ENCODE peak calls at places on chromosomes 11 and 22, in four cellular contexts. One of them, this sample, is unnamed.

GRCh38 chr22:40035351-40035750 is 40.6 kb downstream of the FAM83F start:
- DNase-seq in K562: no peak
- DNase-seq in SK-N-SH: no peak
- DNase-seq in HepG2: no peak
- DNase-seq in this sample: no peak

GRCh38 chr11:90288207-90288821 is 65.5 kb upstream of the CHORDC1 start:
- DNase-seq in K562: peak
- DNase-seq in SK-N-SH: peak
- DNase-seq in HepG2: peak
- DNase-seq in this sample: peak

GRCh38 chr22:40436460-40437431 is 66.4 kb downstream of the SGSM3 start:
- DNase-seq in K562: peak
- DNase-seq in SK-N-SH: peak
- DNase-seq in HepG2: peak
- DNase-seq in this sample: peak

GRCh38 chr11:124670732-124671131 is 2.8 kb downstream of the SIAE start:
- DNase-seq in K562: peak
- DNase-seq in SK-N-SH: no peak
- DNase-seq in HepG2: no peak
- DNase-seq in this sample: no peak

GRCh38 chr22:17921871-17922821 is 102.2 kb downstream of the MICAL3 start:
- DNase-seq in K562: peak
- DNase-seq in SK-N-SH: no peak
- DNase-seq in HepG2: peak
- DNase-seq in this sample: no peak

GRCh38 chr11:112634551-112634950 is 326.7 kb upstream of the NCAM1 start:
- DNase-seq in K562: no peak
- DNase-seq in SK-N-SH: no peak
- DNase-seq in HepG2: no peak
- DNase-seq in this sample: no peak

GRCh38 chr11:406796-407650 is 7.8 kb downstream of the SIGIRR start:
- DNase-seq in K562: peak
- DNase-seq in SK-N-SH: peak
- DNase-seq in HepG2: no peak
- DNase-seq in this sample: peak

GRCh38 chr22:39453765-39454378 is 2.9 kb upstream of the MGAT3 start:
- DNase-seq in K562: peak
- DNase-seq in SK-N-SH: no peak
- DNase-seq in HepG2: no peak
- DNase-seq in this sample: no peak

GRCh38 chr11:65126624-65127274 is 4.6 kb downstream of the MRPL49 start:
- DNase-seq in K562: no peak
- DNase-seq in SK-N-SH: no peak
- DNase-seq in HepG2: no peak
- DNase-seq in this sample: no peak

GRCh38 chr11:1879941-1880720 is 11.6 kb downstream of the PRR33 start:
- DNase-seq in K562: no peak
- DNase-seq in SK-N-SH: peak
- DNase-seq in HepG2: no peak
- DNase-seq in this sample: no peak

GRCh38 chr11:111452146-111452545 is 60.0 kb downstream of the BTG4 start:
- DNase-seq in K562: no peak
- DNase-seq in SK-N-SH: peak
- DNase-seq in HepG2: no peak
- DNase-seq in this sample: no peak

GRCh38 chr22:19604711-19605268 is 80.6 kb upstream of the CLDN5 start:
- DNase-seq in K562: peak
- DNase-seq in SK-N-SH: no peak
- DNase-seq in HepG2: peak
- DNase-seq in this sample: no peak

GRCh38 chr22:40499187-40499753 is 128.9 kb downstream of the SGSM3 start:
- DNase-seq in K562: peak
- DNase-seq in SK-N-SH: peak
- DNase-seq in HepG2: peak
- DNase-seq in this sample: peak

GRCh38 chr11:107562647-107563208 is 2.8 kb downstream of the ALKBH8 start:
- DNase-seq in K562: peak
- DNase-seq in SK-N-SH: no peak
- DNase-seq in HepG2: peak
- DNase-seq in this sample: peak

GRCh38 chr11:65329944-65330403 is 3.7 kb upstream of the DPF2 start:
- DNase-seq in K562: peak
- DNase-seq in SK-N-SH: peak
- DNase-seq in HepG2: peak
- DNase-seq in this sample: peak

GRCh38 chr22:25987948-25988347 is 181.3 kb upstream of the SEZ6L start:
- DNase-seq in K562: no peak
- DNase-seq in SK-N-SH: peak
- DNase-seq in HepG2: no peak
- DNase-seq in this sample: no peak

GRCh38 chr11:117239295-117239694 is 6.8 kb downstream of the RNF214 start:
- DNase-seq in K562: no peak
- DNase-seq in SK-N-SH: no peak
- DNase-seq in HepG2: no peak
- DNase-seq in this sample: no peak

GRCh38 chr11:28938091-28938490 is 829.9 kb downstream of the METTL15 start:
- DNase-seq in K562: no peak
- DNase-seq in SK-N-SH: no peak
- DNase-seq in HepG2: no peak
- DNase-seq in this sample: no peak

GRCh38 chr11:119093951-119094815 is 7.5 kb downstream of the DPAGT1 start:
- DNase-seq in K562: peak
- DNase-seq in SK-N-SH: peak
- DNase-seq in HepG2: no peak
- DNase-seq in this sample: no peak

GRCh38 chr11:65448418-65449196 is 26.0 kb downstream of the NEAT1 start:
- DNase-seq in K562: peak
- DNase-seq in SK-N-SH: no peak
- DNase-seq in HepG2: no peak
- DNase-seq in this sample: no peak

GRCh38 chr22:33648478-33648877 is 271.8 kb downstream of the LARGE1 start:
- DNase-seq in K562: no peak
- DNase-seq in SK-N-SH: no peak
- DNase-seq in HepG2: no peak
- DNase-seq in this sample: no peak

GRCh38 chr11:36362902-36363301 is 66.8 kb downstream of the PRR5L start:
- DNase-seq in K562: no peak
- DNase-seq in SK-N-SH: no peak
- DNase-seq in HepG2: no peak
- DNase-seq in this sample: no peak

GRCh38 chr11:113286509-113287497 is 27.6 kb upstream of the TTC12 start:
- DNase-seq in K562: no peak
- DNase-seq in SK-N-SH: no peak
- DNase-seq in HepG2: no peak
- DNase-seq in this sample: no peak

GRCh38 chr11:116424615-116425261 is 348.0 kb downstream of the BUD13 start:
- DNase-seq in K562: peak
- DNase-seq in SK-N-SH: peak
- DNase-seq in HepG2: peak
- DNase-seq in this sample: no peak

GRCh38 chr22:50529416-50530279 is at the start of gene TYMP:
- DNase-seq in K562: no peak
- DNase-seq in SK-N-SH: no peak
- DNase-seq in HepG2: peak
- DNase-seq in this sample: no peak

GRCh38 chr11:64644348-64645242 is 53.6 kb downstream of the SLC22A12 start:
- DNase-seq in K562: no peak
- DNase-seq in SK-N-SH: peak
- DNase-seq in HepG2: no peak
- DNase-seq in this sample: no peak

GRCh38 chr22:37566329-37566837 is 6.1 kb downstream of the CDC42EP1 start:
- DNase-seq in K562: no peak
- DNase-seq in SK-N-SH: no peak
- DNase-seq in HepG2: no peak
- DNase-seq in this sample: no peak

GRCh38 chr11:122271747-122272146 is 155.7 kb upstream of the BLID start:
- DNase-seq in K562: no peak
- DNase-seq in SK-N-SH: no peak
- DNase-seq in HepG2: no peak
- DNase-seq in this sample: no peak

GRCh38 chr11:12006552-12007229 is 1.7 kb downstream of the DKK3 start:
- DNase-seq in K562: no peak
- DNase-seq in SK-N-SH: no peak
- DNase-seq in HepG2: no peak
- DNase-seq in this sample: no peak

GRCh38 chr11:59560290-59560701 is 49.0 kb downstream of the OR4D9 start:
- DNase-seq in K562: peak
- DNase-seq in SK-N-SH: peak
- DNase-seq in HepG2: peak
- DNase-seq in this sample: peak

GRCh38 chr11:123579482-123579812 is 75.0 kb downstream of the SCN3B start:
- DNase-seq in K562: no peak
- DNase-seq in SK-N-SH: no peak
- DNase-seq in HepG2: no peak
- DNase-seq in this sample: no peak

GRCh38 chr11:102085864-102086551 is 24.2 kb upstream of the YAP1 start:
- DNase-seq in K562: no peak
- DNase-seq in SK-N-SH: no peak
- DNase-seq in HepG2: peak
- DNase-seq in this sample: peak

GRCh38 chr11:121559812-121560211 is 107.0 kb upstream of the SORL1-AS1 start:
- DNase-seq in K562: no peak
- DNase-seq in SK-N-SH: no peak
- DNase-seq in HepG2: no peak
- DNase-seq in this sample: no peak

GRCh38 chr22:50146440-50147228 is 23.9 kb upstream of the PANX2 start:
- DNase-seq in K562: peak
- DNase-seq in SK-N-SH: peak
- DNase-seq in HepG2: peak
- DNase-seq in this sample: peak

GRCh38 chr11:30346068-30346688 is 23.3 kb downstream of the ARL14EP start:
- DNase-seq in K562: peak
- DNase-seq in SK-N-SH: peak
- DNase-seq in HepG2: peak
- DNase-seq in this sample: peak

GRCh38 chr11:69109101-69109500 is 46.6 kb upstream of the SMIM38 start:
- DNase-seq in K562: no peak
- DNase-seq in SK-N-SH: no peak
- DNase-seq in HepG2: no peak
- DNase-seq in this sample: no peak

GRCh38 chr22:20128902-20129746 is 2.5 kb upstream of the ZDHHC8 start:
- DNase-seq in K562: peak
- DNase-seq in SK-N-SH: no peak
- DNase-seq in HepG2: peak
- DNase-seq in this sample: no peak

GRCh38 chr11:13718394-13718793 is 49.9 kb downstream of the FAR1 start:
- DNase-seq in K562: no peak
- DNase-seq in SK-N-SH: no peak
- DNase-seq in HepG2: no peak
- DNase-seq in this sample: no peak
- TF ChIP-seq ELF1 in K562: no peak
- TF ChIP-seq ELF1 in SK-N-SH: no peak
- TF ChIP-seq ELF1 in HepG2: no peak
- TF ChIP-seq ELF1 in this sample: no peak

DNA sequence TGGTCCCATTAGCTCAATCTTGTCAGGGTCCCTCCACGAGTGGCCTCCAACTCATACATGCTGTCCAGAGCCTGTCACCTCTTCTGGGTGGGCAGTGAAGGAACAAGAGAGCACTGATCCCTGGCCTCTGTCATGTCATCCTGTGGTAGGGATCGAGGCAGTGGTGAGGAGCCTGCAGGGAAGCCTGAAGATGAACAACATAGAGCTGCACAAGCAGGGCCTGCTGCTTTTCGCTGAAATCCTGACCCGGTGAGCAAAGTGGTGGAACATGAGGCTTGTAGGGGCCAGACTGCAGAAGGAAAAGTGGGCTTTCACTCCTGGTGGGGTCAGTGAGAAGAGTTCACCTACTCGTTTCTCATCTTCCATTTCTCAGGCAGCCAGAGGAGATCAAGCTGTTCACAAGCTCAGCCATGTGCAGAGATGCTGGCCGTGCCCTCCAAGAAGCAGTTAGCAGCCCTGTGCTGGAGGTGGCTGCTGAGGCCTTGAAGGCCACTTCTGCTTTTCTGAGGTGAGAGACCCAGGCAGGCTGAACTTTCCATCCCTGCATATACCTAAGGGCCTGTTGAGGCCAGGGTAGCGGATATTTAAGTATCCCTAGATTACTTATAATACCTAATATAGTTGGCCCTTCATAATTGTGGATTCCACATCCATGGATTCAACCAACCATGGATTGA is 32.9 kb downstream of the MEI1 start:
- DNase-seq in K562: no peak
- DNase-seq in SK-N-SH: no peak
- DNase-seq in HepG2: no peak
- DNase-seq in this sample: no peak
- TF ChIP-seq POLR2AphosphoS5 in K562: no peak
- TF ChIP-seq POLR2AphosphoS5 in SK-N-SH: no peak
- TF ChIP-seq POLR2AphosphoS5 in HepG2: no peak
- TF ChIP-seq POLR2AphosphoS5 in this sample: no peak

GRCh38 chr11:10373340-10373739 is 68.5 kb downstream of the ADM start:
- DNase-seq in K562: no peak
- DNase-seq in SK-N-SH: no peak
- DNase-seq in HepG2: no peak
- DNase-seq in this sample: no peak
- TF ChIP-seq ELF1 in K562: no peak
- TF ChIP-seq ELF1 in SK-N-SH: no peak
- TF ChIP-seq ELF1 in HepG2: no peak
- TF ChIP-seq ELF1 in this sample: no peak

GRCh38 chr22:27726726-27727449 is 74.7 kb downstream of the MN1 start:
- DNase-seq in K562: peak
- DNase-seq in SK-N-SH: no peak
- DNase-seq in HepG2: peak
- DNase-seq in this sample: no peak
- TF ChIP-seq POLR2AphosphoS5 in K562: no peak
- TF ChIP-seq POLR2AphosphoS5 in SK-N-SH: no peak
- TF ChIP-seq POLR2AphosphoS5 in HepG2: no peak
- TF ChIP-seq POLR2AphosphoS5 in this sample: no peak

DNA sequence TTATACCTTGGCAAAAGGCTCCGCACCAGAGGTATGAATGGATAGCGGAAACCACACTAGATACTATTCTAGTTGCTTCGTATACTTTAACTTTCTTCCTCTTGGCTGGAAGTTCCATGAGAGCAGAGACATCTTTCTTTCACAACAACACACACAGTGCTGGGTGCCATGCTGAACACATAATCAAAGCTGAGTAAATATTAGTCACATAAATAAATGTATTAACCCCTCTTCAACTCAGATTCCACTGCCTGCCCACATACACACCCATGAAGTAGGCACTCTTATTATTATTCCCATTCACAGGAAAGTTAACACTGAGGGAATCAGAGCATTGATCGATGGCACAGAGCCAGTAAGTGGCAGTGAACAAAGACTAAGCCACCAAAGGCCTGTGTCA is 35.4 kb downstream of the SPON1 start:
- DNase-seq in K562: no peak
- DNase-seq in SK-N-SH: no peak
- DNase-seq in HepG2: no peak
- DNase-seq in this sample: no peak
- TF ChIP-seq ELF1 in K562: no peak
- TF ChIP-seq ELF1 in SK-N-SH: no peak
- TF ChIP-seq ELF1 in HepG2: no peak
- TF ChIP-seq ELF1 in this sample: no peak

GRCh38 chr22:36329217-36330078 is 58.3 kb downstream of the MYH9 start:
- DNase-seq in K562: peak
- DNase-seq in SK-N-SH: peak
- DNase-seq in HepG2: peak
- DNase-seq in this sample: peak
- TF ChIP-seq POLR2AphosphoS5 in K562: no peak
- TF ChIP-seq POLR2AphosphoS5 in SK-N-SH: peak
- TF ChIP-seq POLR2AphosphoS5 in HepG2: no peak
- TF ChIP-seq POLR2AphosphoS5 in this sample: no peak

GRCh38 chr22:23877566-23877965 is 16.6 kb upstream of the MIF start:
- DNase-seq in K562: no peak
- DNase-seq in SK-N-SH: no peak
- DNase-seq in HepG2: no peak
- DNase-seq in this sample: no peak
- TF ChIP-seq ELF1 in K562: no peak
- TF ChIP-seq ELF1 in SK-N-SH: no peak
- TF ChIP-seq ELF1 in HepG2: no peak
- TF ChIP-seq ELF1 in this sample: no peak

This sample was measured in HCT116.